ENCODE peak calls at places on chromosome 7, in seven cellular contexts. One of them, this sample, is unnamed.

GRCh38 chr7:28455486-28455885 is 43.2 kb downstream of the CREB5 start:
- DNase-seq in GM23248: no peak
- DNase-seq in MM.1S: no peak
- DNase-seq in prostate gland: no peak
- DNase-seq in mammary epithelial cell: no peak
- DNase-seq in right cardiac atrium: no peak
- DNase-seq in esophagus squamous epithelium: no peak
- DNase-seq in this sample: no peak

GRCh38 chr7:47988496-47989386 is 9.3 kb upstream of the HUS1 start:
- DNase-seq in MM.1S: peak
- DNase-seq in right cardiac atrium: no peak
- DNase-seq in esophagus squamous epithelium: no peak
- DNase-seq in mammary epithelial cell: no peak
- DNase-seq in GM23248: peak
- DNase-seq in prostate gland: no peak
- DNase-seq in this sample: no peak

GRCh38 chr7:18859331-18859730 is 258.1 kb downstream of the TWIST1 start:
- DNase-seq in right cardiac atrium: no peak
- DNase-seq in esophagus squamous epithelium: no peak
- DNase-seq in prostate gland: no peak
- DNase-seq in GM23248: no peak
- DNase-seq in MM.1S: no peak
- DNase-seq in mammary epithelial cell: peak
- DNase-seq in this sample: no peak

GRCh38 chr7:35748348-35748747 is 52.5 kb upstream of the SEPTIN7 start:
- DNase-seq in right cardiac atrium: no peak
- DNase-seq in esophagus squamous epithelium: no peak
- DNase-seq in mammary epithelial cell: no peak
- DNase-seq in prostate gland: no peak
- DNase-seq in MM.1S: no peak
- DNase-seq in GM23248: peak
- DNase-seq in this sample: no peak

GRCh38 chr7:36011588-36011965 is 141.5 kb upstream of the EEPD1 start:
- DNase-seq in mammary epithelial cell: no peak
- DNase-seq in esophagus squamous epithelium: no peak
- DNase-seq in prostate gland: no peak
- DNase-seq in right cardiac atrium: no peak
- DNase-seq in MM.1S: no peak
- DNase-seq in GM23248: no peak
- DNase-seq in this sample: peak

GRCh38 chr7:157519798-157520244 is 183.0 kb downstream of the DNAJB6 start:
- DNase-seq in MM.1S: no peak
- DNase-seq in right cardiac atrium: peak
- DNase-seq in mammary epithelial cell: no peak
- DNase-seq in GM23248: no peak
- DNase-seq in prostate gland: no peak
- DNase-seq in esophagus squamous epithelium: no peak
- DNase-seq in this sample: no peak

GRCh38 chr7:34839645-34840044 is 181.6 kb downstream of the NPSR1 start:
- DNase-seq in GM23248: no peak
- DNase-seq in right cardiac atrium: no peak
- DNase-seq in esophagus squamous epithelium: no peak
- DNase-seq in prostate gland: no peak
- DNase-seq in MM.1S: no peak
- DNase-seq in mammary epithelial cell: no peak
- DNase-seq in this sample: no peak

GRCh38 chr7:158646766-158647474 is 57.7 kb downstream of the NCAPG2 start:
- DNase-seq in mammary epithelial cell: peak
- DNase-seq in MM.1S: peak
- DNase-seq in GM23248: peak
- DNase-seq in esophagus squamous epithelium: no peak
- DNase-seq in right cardiac atrium: no peak
- DNase-seq in prostate gland: no peak
- DNase-seq in this sample: peak

GRCh38 chr7:117225536-117225935 is 97.3 kb downstream of the WNT2 start:
- DNase-seq in right cardiac atrium: no peak
- DNase-seq in mammary epithelial cell: no peak
- DNase-seq in prostate gland: no peak
- DNase-seq in GM23248: no peak
- DNase-seq in MM.1S: no peak
- DNase-seq in esophagus squamous epithelium: no peak
- DNase-seq in this sample: no peak

GRCh38 chr7:94602181-94602580 is 53.8 kb downstream of the SGCE start:
- DNase-seq in esophagus squamous epithelium: no peak
- DNase-seq in MM.1S: no peak
- DNase-seq in prostate gland: no peak
- DNase-seq in right cardiac atrium: no peak
- DNase-seq in mammary epithelial cell: no peak
- DNase-seq in GM23248: no peak
- DNase-seq in this sample: no peak

GRCh38 chr7:5354460-5355279 is 69.0 kb downstream of the TNRC18 start:
- DNase-seq in MM.1S: peak
- DNase-seq in esophagus squamous epithelium: no peak
- DNase-seq in GM23248: peak
- DNase-seq in prostate gland: peak
- DNase-seq in right cardiac atrium: peak
- DNase-seq in mammary epithelial cell: peak
- DNase-seq in this sample: no peak

GRCh38 chr7:41745451-41745850 is 42.6 kb upstream of the INHBA start:
- DNase-seq in mammary epithelial cell: no peak
- DNase-seq in prostate gland: no peak
- DNase-seq in MM.1S: no peak
- DNase-seq in GM23248: peak
- DNase-seq in right cardiac atrium: no peak
- DNase-seq in esophagus squamous epithelium: no peak
- DNase-seq in this sample: no peak

GRCh38 chr7:44733708-44734481 is 14.8 kb upstream of the ZMIZ2 start:
- DNase-seq in prostate gland: no peak
- DNase-seq in MM.1S: no peak
- DNase-seq in right cardiac atrium: no peak
- DNase-seq in mammary epithelial cell: peak
- DNase-seq in GM23248: peak
- DNase-seq in esophagus squamous epithelium: no peak
- DNase-seq in this sample: no peak

GRCh38 chr7:138554674-138555073 is 94.6 kb downstream of the TRIM24 start:
- DNase-seq in esophagus squamous epithelium: no peak
- DNase-seq in GM23248: no peak
- DNase-seq in right cardiac atrium: no peak
- DNase-seq in MM.1S: no peak
- DNase-seq in mammary epithelial cell: no peak
- DNase-seq in prostate gland: no peak
- DNase-seq in this sample: no peak

GRCh38 chr7:138559448-138559847 is 99.4 kb downstream of the TRIM24 start:
- DNase-seq in GM23248: no peak
- DNase-seq in prostate gland: no peak
- DNase-seq in mammary epithelial cell: no peak
- DNase-seq in MM.1S: no peak
- DNase-seq in esophagus squamous epithelium: no peak
- DNase-seq in right cardiac atrium: no peak
- DNase-seq in this sample: no peak

GRCh38 chr7:138556771-138557484 is 96.9 kb downstream of the TRIM24 start:
- DNase-seq in esophagus squamous epithelium: no peak
- DNase-seq in right cardiac atrium: no peak
- DNase-seq in GM23248: peak
- DNase-seq in mammary epithelial cell: no peak
- DNase-seq in prostate gland: no peak
- DNase-seq in MM.1S: no peak
- DNase-seq in this sample: no peak

GRCh38 chr7:138553805-138554204 is 93.7 kb downstream of the TRIM24 start:
- DNase-seq in mammary epithelial cell: no peak
- DNase-seq in MM.1S: no peak
- DNase-seq in GM23248: no peak
- DNase-seq in prostate gland: no peak
- DNase-seq in esophagus squamous epithelium: no peak
- DNase-seq in right cardiac atrium: no peak
- DNase-seq in this sample: no peak

DNA sequence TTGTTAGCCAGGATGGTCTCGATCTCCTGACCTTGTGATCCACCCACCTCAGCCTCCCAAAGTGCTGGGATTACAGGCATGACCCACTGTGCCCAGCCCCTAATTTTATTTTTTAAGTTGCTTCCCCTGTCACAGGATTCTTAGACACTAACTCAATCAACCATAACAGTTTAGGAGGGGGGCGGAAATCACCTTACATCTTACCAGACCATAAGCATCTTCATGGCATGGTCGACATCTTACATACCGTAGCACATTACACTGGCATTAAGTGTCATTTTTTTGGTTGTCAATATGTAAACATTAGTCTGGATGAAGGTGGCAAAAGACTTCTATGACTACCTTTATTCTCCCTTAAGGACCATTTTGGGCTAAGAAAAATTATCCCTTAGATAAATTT is 95.6 kb downstream of the TRIM24 start:
- DNase-seq in esophagus squamous epithelium: no peak
- DNase-seq in right cardiac atrium: no peak
- DNase-seq in MM.1S: no peak
- DNase-seq in GM23248: no peak
- DNase-seq in prostate gland: no peak
- DNase-seq in mammary epithelial cell: no peak
- DNase-seq in this sample: no peak
- H3K4me3 ChIP-seq in esophagus squamous epithelium: no peak
- H3K4me3 ChIP-seq in right cardiac atrium: no peak
- H3K4me3 ChIP-seq in MM.1S: no peak
- H3K4me3 ChIP-seq in GM23248: no peak
- H3K4me3 ChIP-seq in prostate gland: no peak
- H3K4me3 ChIP-seq in mammary epithelial cell: no peak
- H3K4me3 ChIP-seq in this sample: no peak

DNA sequence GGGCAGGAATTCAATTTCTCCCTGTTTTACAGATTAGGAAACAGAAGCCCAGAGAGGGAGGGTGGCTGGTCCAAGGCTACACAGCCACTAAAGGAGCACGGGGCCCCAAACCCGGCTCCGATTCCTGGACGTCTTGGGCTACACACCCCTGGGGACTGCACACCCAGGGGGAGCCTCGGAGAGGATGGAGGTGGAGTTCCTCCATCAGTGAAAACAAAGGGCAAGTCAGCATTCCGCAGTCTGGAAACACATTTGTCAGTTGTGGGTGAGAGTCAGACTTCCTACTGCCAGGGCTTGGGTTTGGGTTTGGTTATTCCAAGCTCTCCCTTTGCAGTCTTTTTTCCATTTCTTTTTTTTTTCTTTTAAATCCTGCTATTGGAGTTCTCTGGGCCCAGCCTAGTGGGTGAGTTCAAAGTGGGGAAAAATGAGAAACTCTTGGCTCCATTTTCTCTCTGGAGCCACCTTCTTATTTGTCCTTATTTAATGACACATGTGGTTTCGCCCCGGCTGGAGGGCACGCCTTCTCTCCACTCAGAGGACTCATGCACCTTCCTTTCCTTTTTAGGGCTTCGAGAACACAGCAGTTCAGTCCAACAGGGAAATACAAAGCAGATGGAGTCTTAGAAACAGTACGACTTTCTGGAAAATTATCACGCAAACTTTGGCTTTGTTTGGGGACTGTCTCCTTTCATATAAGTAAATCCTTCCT is 59.8 kb upstream of the AQP1 start:
- DNase-seq in mammary epithelial cell: no peak
- DNase-seq in GM23248: peak
- DNase-seq in prostate gland: no peak
- DNase-seq in esophagus squamous epithelium: no peak
- DNase-seq in MM.1S: no peak
- DNase-seq in right cardiac atrium: peak
- DNase-seq in this sample: no peak
- H3K27ac ChIP-seq in mammary epithelial cell: no peak
- H3K27ac ChIP-seq in GM23248: peak
- H3K27ac ChIP-seq in prostate gland: peak
- H3K27ac ChIP-seq in esophagus squamous epithelium: peak
- H3K27ac ChIP-seq in MM.1S: no peak
- H3K27ac ChIP-seq in right cardiac atrium: no peak
- H3K27ac ChIP-seq in this sample: no peak

GRCh38 chr7:105653441-105654005 is 72.2 kb upstream of the EFCAB10 start:
- DNase-seq in mammary epithelial cell: no peak
- DNase-seq in MM.1S: no peak
- DNase-seq in esophagus squamous epithelium: no peak
- DNase-seq in prostate gland: no peak
- DNase-seq in GM23248: no peak
- DNase-seq in right cardiac atrium: no peak
- DNase-seq in this sample: no peak

GRCh38 chr7:105654095-105654686 is 72.9 kb upstream of the EFCAB10 start:
- DNase-seq in MM.1S: no peak
- DNase-seq in mammary epithelial cell: no peak
- DNase-seq in right cardiac atrium: no peak
- DNase-seq in GM23248: no peak
- DNase-seq in esophagus squamous epithelium: no peak
- DNase-seq in prostate gland: no peak
- DNase-seq in this sample: no peak

GRCh38 chr7:105655901-105656380 is 74.6 kb upstream of the EFCAB10 start:
- DNase-seq in mammary epithelial cell: no peak
- DNase-seq in MM.1S: no peak
- DNase-seq in right cardiac atrium: no peak
- DNase-seq in esophagus squamous epithelium: no peak
- DNase-seq in prostate gland: no peak
- DNase-seq in GM23248: no peak
- DNase-seq in this sample: no peak

GRCh38 chr7:105656922-105657521 is 75.7 kb upstream of the EFCAB10 start:
- DNase-seq in MM.1S: peak
- DNase-seq in esophagus squamous epithelium: no peak
- DNase-seq in prostate gland: no peak
- DNase-seq in right cardiac atrium: no peak
- DNase-seq in GM23248: peak
- DNase-seq in mammary epithelial cell: no peak
- DNase-seq in this sample: peak

GRCh38 chr7:105654994-105655900 is 74.0 kb upstream of the EFCAB10 start:
- DNase-seq in prostate gland: no peak
- DNase-seq in GM23248: peak
- DNase-seq in MM.1S: peak
- DNase-seq in esophagus squamous epithelium: no peak
- DNase-seq in mammary epithelial cell: peak
- DNase-seq in right cardiac atrium: peak
- DNase-seq in this sample: peak
- H3K4me3 ChIP-seq in prostate gland: no peak
- H3K4me3 ChIP-seq in GM23248: no peak
- H3K4me3 ChIP-seq in MM.1S: no peak
- H3K4me3 ChIP-seq in esophagus squamous epithelium: no peak
- H3K4me3 ChIP-seq in mammary epithelial cell: no peak
- H3K4me3 ChIP-seq in right cardiac atrium: no peak
- H3K4me3 ChIP-seq in this sample: no peak

GRCh38 chr7:120987280-120987679 is 1.2 kb upstream of the CPED1 start:
- DNase-seq in esophagus squamous epithelium: no peak
- DNase-seq in right cardiac atrium: no peak
- DNase-seq in mammary epithelial cell: no peak
- DNase-seq in MM.1S: no peak
- DNase-seq in GM23248: no peak
- DNase-seq in prostate gland: no peak
- DNase-seq in this sample: no peak

GRCh38 chr7:120989571-120990220 is 1.2 kb downstream of the CPED1 start:
- DNase-seq in mammary epithelial cell: no peak
- DNase-seq in GM23248: peak
- DNase-seq in prostate gland: no peak
- DNase-seq in esophagus squamous epithelium: no peak
- DNase-seq in right cardiac atrium: peak
- DNase-seq in MM.1S: peak
- DNase-seq in this sample: no peak

GRCh38 chr7:120988591-120989299 is at the start of gene CPED1:
- DNase-seq in MM.1S: peak
- DNase-seq in prostate gland: peak
- DNase-seq in GM23248: peak
- DNase-seq in esophagus squamous epithelium: peak
- DNase-seq in right cardiac atrium: peak
- DNase-seq in mammary epithelial cell: peak
- DNase-seq in this sample: no peak

GRCh38 chr7:120986665-120987064 is 1.8 kb upstream of the CPED1 start:
- DNase-seq in MM.1S: no peak
- DNase-seq in prostate gland: no peak
- DNase-seq in right cardiac atrium: no peak
- DNase-seq in GM23248: no peak
- DNase-seq in mammary epithelial cell: no peak
- DNase-seq in esophagus squamous epithelium: no peak
- DNase-seq in this sample: no peak

GRCh38 chr7:120987683-120988590 is 574 bp upstream of the CPED1 start:
- DNase-seq in MM.1S: peak
- DNase-seq in mammary epithelial cell: peak
- DNase-seq in right cardiac atrium: peak
- DNase-seq in esophagus squamous epithelium: peak
- DNase-seq in prostate gland: peak
- DNase-seq in GM23248: peak
- DNase-seq in this sample: peak
- H3K27ac ChIP-seq in MM.1S: peak
- H3K27ac ChIP-seq in mammary epithelial cell: no peak
- H3K27ac ChIP-seq in right cardiac atrium: peak
- H3K27ac ChIP-seq in esophagus squamous epithelium: peak
- H3K27ac ChIP-seq in prostate gland: peak
- H3K27ac ChIP-seq in GM23248: peak
- H3K27ac ChIP-seq in this sample: no peak

This sample was measured in A673.